ENCODE peak calls at places on chromosomes 1 and 21, in eight cellular contexts. U, H, C, L, W, X, K and T are unnamed samples.

GRCh38 chr1:71081697-71082080 is 854 bp upstream of the ZRANB2 start:
- DNase-seq in X (no peak), C (no peak), H (no peak), W (no peak), L (no peak), U (no peak), K (peak), T (no peak)

GRCh38 chr1:39852214-39852791 is 31.0 kb downstream of the TRIT1 start:
- DNase-seq in H (no peak), W (no peak), K (no peak), U (no peak), L (no peak), C (peak), X (no peak), T (no peak)

GRCh38 chr1:204320413-204320812 is 39.3 kb downstream of the PLEKHA6 start:
- DNase-seq in U (peak), H (no peak), W (peak), K (no peak), L (no peak), X (no peak), C (peak), T (no peak)

GRCh38 chr1:32886012-32886827 is at the start of gene HPCA:
- DNase-seq in U (peak), L (no peak), W (no peak), X (no peak), H (no peak), C (peak), K (peak), T (no peak)

GRCh38 chr1:232963366-232963765 is 13.0 kb downstream of the NTPCR start:
- DNase-seq in U (no peak), C (peak), L (no peak), W (no peak), K (no peak), H (no peak), X (no peak), T (no peak)

GRCh38 chr21:25370311-25370744 is 237.0 kb downstream of the MRPL39 start:
- DNase-seq in U (peak), L (no peak), H (no peak), C (peak), K (no peak), X (peak), W (peak), T (no peak)

GRCh38 chr1:205270764-205271163 is 43.0 kb downstream of the TMCC2 start:
- DNase-seq in X (no peak), W (no peak), L (no peak), H (no peak), K (no peak), U (peak), C (peak), T (no peak)

GRCh38 chr1:166418344-166418895 is 251.6 kb upstream of the FAM78B start:
- DNase-seq in L (no peak), W (no peak), X (no peak), K (no peak), C (no peak), H (no peak), U (no peak), T (no peak)

GRCh38 chr1:65002508-65003315 is 36.4 kb upstream of the JAK1 start:
- DNase-seq in K (peak), H (no peak), L (peak), C (peak), U (peak), X (peak), W (no peak), T (peak)

GRCh38 chr21:31686272-31686913 is 26.9 kb downstream of the SOD1 start:
- DNase-seq in C (no peak), W (no peak), X (no peak), L (no peak), U (no peak), H (no peak), K (no peak), T (no peak)

GRCh38 chr1:16960560-16961296 is 19.7 kb downstream of the MFAP2 start:
- DNase-seq in C (peak), X (no peak), L (peak), H (peak), U (peak), K (peak), W (no peak), T (peak)

GRCh38 chr1:152049291-152050073 is 12.7 kb upstream of the S100A11 start:
- DNase-seq in X (no peak), K (no peak), W (no peak), U (peak), H (no peak), C (peak), L (no peak), T (no peak)

GRCh38 chr1:7526196-7526866 is 244.8 kb upstream of the VAMP3 start:
- DNase-seq in U (peak), L (no peak), C (no peak), X (no peak), K (no peak), H (no peak), W (no peak), T (no peak)

GRCh38 chr1:19130476-19130875 is 79.6 kb downstream of the UBR4 start:
- DNase-seq in U (no peak), K (no peak), H (no peak), W (no peak), X (no peak), C (no peak), L (no peak), T (no peak)

GRCh38 chr1:222919478-222919865 is 104.6 kb downstream of the DISP1 start:
- DNase-seq in K (no peak), W (no peak), C (peak), L (no peak), X (peak), H (no peak), U (peak), T (no peak)

GRCh38 chr1:4637616-4638346 is 16.6 kb upstream of the AJAP1 start:
- DNase-seq in K (no peak), L (no peak), U (no peak), W (no peak), C (no peak), H (no peak), X (no peak), T (no peak)

GRCh38 chr21:45361033-45361997 is 43.6 kb upstream of the COL18A1 start:
- DNase-seq in L (no peak), W (no peak), C (no peak), K (no peak), U (no peak), X (no peak), H (no peak), T (no peak)

GRCh38 chr1:92837062-92837461 is 5.2 kb downstream of the RPL5 start:
- DNase-seq in X (no peak), H (no peak), W (no peak), U (peak), C (peak), L (no peak), K (no peak), T (no peak)

GRCh38 chr21:44300262-44300959 is 558 bp downstream of the PFKL start:
- DNase-seq in X (no peak), U (peak), H (no peak), W (no peak), L (no peak), K (peak), C (peak), T (no peak)

GRCh38 chr1:60088620-60089155 is 15.1 kb upstream of the C1orf87 start:
- DNase-seq in C (no peak), H (no peak), L (no peak), W (no peak), K (no peak), X (no peak), U (peak), T (no peak)

GRCh38 chr1:7527733-7528045 is 243.4 kb upstream of the VAMP3 start:
- DNase-seq in L (no peak), K (no peak), U (no peak), W (no peak), C (no peak), H (no peak), X (no peak), T (no peak)

GRCh38 chr1:152928671-152929070 is 18.3 kb upstream of the SPRR5 start:
- DNase-seq in C (no peak), K (no peak), U (no peak), X (no peak), L (no peak), W (no peak), H (no peak), T (no peak)

GRCh38 chr1:206713910-206714312 is 29.2 kb downstream of the MAPKAPK2 start:
- DNase-seq in W (no peak), C (peak), U (peak), H (no peak), K (no peak), L (no peak), X (no peak), T (no peak)

GRCh38 chr1:10693152-10693496 is 103.3 kb downstream of the CASZ1 start:
- DNase-seq in X (no peak), C (no peak), W (no peak), L (no peak), U (no peak), H (no peak), K (no peak), T (no peak)

GRCh38 chr1:195195423-195196057 is 1412.7 kb downstream of the KCNT2 start:
- DNase-seq in L (no peak), C (no peak), W (no peak), K (no peak), U (peak), H (peak), X (no peak), T (no peak)

GRCh38 chr1:163785868-163786267 is 464.1 kb downstream of the NUF2 start:
- DNase-seq in K (no peak), U (no peak), W (no peak), H (no peak), C (no peak), X (no peak), L (no peak), T (no peak)

GRCh38 chr1:6421266-6421665 is 1.5 kb upstream of the HES2 start:
- DNase-seq in C (no peak), K (no peak), H (no peak), U (no peak), W (no peak), X (no peak), L (no peak), T (no peak)

GRCh38 chr1:205041998-205042910 is 758 bp upstream of the CNTN2 start:
- DNase-seq in W (no peak), K (no peak), U (no peak), X (no peak), H (no peak), L (no peak), C (no peak), T (no peak)

GRCh38 chr1:90854559-90854958 is 137.5 kb upstream of the BARHL2 start:
- DNase-seq in K (no peak), W (no peak), X (no peak), L (no peak), U (no peak), H (no peak), C (no peak), T (no peak)

GRCh38 chr1:46616277-46617107 is at the start of gene MOB3C:
- DNase-seq in H (peak), U (peak), K (peak), W (no peak), C (peak), L (no peak), X (peak), T (no peak)

GRCh38 chr1:46764406-46764805 is 34.4 kb upstream of the CYP4B1 start:
- DNase-seq in X (no peak), K (no peak), L (no peak), U (no peak), W (no peak), H (no peak), C (no peak), T (no peak)

GRCh38 chr1:26593385-26593784 is 63.8 kb downstream of the RPS6KA1 start:
- DNase-seq in H (no peak), K (no peak), C (no peak), U (no peak), L (no peak), W (no peak), X (no peak), T (no peak)

GRCh38 chr1:181541947-181542346 is 58.6 kb downstream of the CACNA1E start:
- DNase-seq in U (no peak), K (no peak), W (no peak), C (peak), H (no peak), X (no peak), L (no peak), T (no peak)

GRCh38 chr1:72062584-72062983 is 219.8 kb downstream of the NEGR1 start:
- DNase-seq in X (no peak), U (no peak), C (peak), L (no peak), W (peak), K (no peak), H (no peak), T (no peak)

GRCh38 chr1:19049128-19049768 is 92.8 kb upstream of the IFFO2 start:
- DNase-seq in L (no peak), C (no peak), W (no peak), K (no peak), U (no peak), H (no peak), X (no peak), T (no peak)

GRCh38 chr21:42059721-42060120 is 11.4 kb upstream of the UMODL1 start:
- DNase-seq in H (no peak), C (no peak), W (no peak), K (no peak), X (no peak), U (no peak), L (no peak), T (no peak)

GRCh38 chr1:177163844-177164379 is 600 bp downstream of the ASTN1 start:
- DNase-seq in C (no peak), U (no peak), H (no peak), K (peak), X (no peak), L (no peak), W (no peak), T (no peak)

GRCh38 chr1:66687333-66687732 is 64.9 kb upstream of the DYNLT5 start:
- DNase-seq in U (no peak), X (no peak), C (no peak), H (no peak), L (no peak), W (no peak), K (no peak), T (no peak)

GRCh38 chr21:46294647-46295176 is 8.6 kb downstream of the YBEY start:
- DNase-seq in C (peak), L (no peak), X (no peak), H (no peak), W (peak), K (no peak), U (peak), T (no peak)

GRCh38 chr1:230827081-230827681 is 41.1 kb downstream of the C1orf198 start:
- DNase-seq in W (no peak), K (no peak), L (no peak), H (no peak), C (peak), U (peak), X (no peak), T (no peak)